ENCODE peak calls at places on chromosomes 12 and 14, in four cellular contexts. R is HepG2, K is WTC11, T is A549. Q is an unnamed sample.

GRCh38 chr12:138898-139534 is 72.4 kb downstream of the IQSEC3 start:
- DNase-seq in K (peak; percentile 49), T (no peak), R (no peak), Q (no peak)

GRCh38 chr12:117742721-117743120 is 226.1 kb downstream of the KSR2 start:
- DNase-seq in K (no peak), T (no peak), R (no peak), Q (no peak)

GRCh38 chr12:55676707-55677106 is 31.0 kb downstream of the ITGA7 start:
- DNase-seq in K (no peak), T (no peak), R (no peak), Q (no peak)

GRCh38 chr14:87149583-87150354 is 843.2 kb downstream of the GALC start:
- DNase-seq in K (peak; percentile 49), R (no peak), T (no peak), Q (no peak)

GRCh38 chr12:129984097-129984496 is 80.3 kb upstream of the TMEM132D start:
- DNase-seq in R (no peak), T (no peak), K (no peak), Q (no peak)

GRCh38 chr12:57149309-57149900 is 2.0 kb upstream of the LRP1-AS start:
- DNase-seq in K (no peak), T (no peak), R (peak; percentile 27), Q (no peak)

GRCh38 chr12:7162691-7163114 is 26.8 kb upstream of the PEX5 start:
- DNase-seq in T (peak; percentile 66), K (peak; percentile 73), R (peak; percentile 52), Q (peak; percentile 45)

GRCh38 chr14:20345366-20345765 is 1.9 kb downstream of the PARP2 start:
- DNase-seq in R (no peak), K (no peak), T (no peak), Q (no peak)

GRCh38 chr12:7907009-7907408 is 29.0 kb downstream of the SLC2A3 start:
- DNase-seq in T (peak; percentile 90), R (peak; percentile 97), K (peak; percentile 72), Q (peak; percentile 74)

GRCh38 chr14:33809456-33809855 is 141.4 kb downstream of the EGLN3 start:
- DNase-seq in T (no peak), K (no peak), R (no peak), Q (no peak)

GRCh38 chr12:64806593-64806992 is 17.9 kb upstream of the TBC1D30 start:
- DNase-seq in R (no peak), T (no peak), K (no peak), Q (no peak)

GRCh38 chr12:79934309-79935020 is 432 bp downstream of the PPP1R12A start:
- DNase-seq in K (peak; percentile 72), R (peak; percentile 17), T (peak; percentile 19), Q (peak; percentile 52)

GRCh38 chr14:72810201-72810600 is 83.7 kb downstream of the DPF3 start:
- DNase-seq in R (no peak), K (no peak), T (no peak), Q (no peak)

GRCh38 chr12:71664411-71665108 is 459 bp downstream of the THAP2 start:
- DNase-seq in K (no peak), R (no peak), T (peak; percentile 10), Q (no peak)

GRCh38 chr12:459430-460258 is at the start of gene B4GALNT3:
- DNase-seq in R (no peak), K (peak; percentile 72), T (peak; percentile 56), Q (peak; percentile 83)

GRCh38 chr14:65850429-65851145 is 438.1 kb downstream of the FUT8 start:
- DNase-seq in K (no peak), T (no peak), R (no peak), Q (no peak)

GRCh38 chr14:40847496-40847895 is 759.2 kb upstream of the LRFN5 start:
- DNase-seq in T (no peak), K (no peak), R (no peak), Q (no peak)

GRCh38 chr12:91877461-91878230 is 268.0 kb downstream of the BTG1 start:
- DNase-seq in T (no peak), K (no peak), R (no peak), Q (no peak)

GRCh38 chr12:40013847-40014246 is 92.0 kb downstream of the SLC2A13 start:
- DNase-seq in T (no peak), R (no peak), K (no peak), Q (no peak)

GRCh38 chr14:55807059-55807499 is 227.1 kb downstream of the KTN1 start:
- DNase-seq in R (peak; percentile 28), K (no peak), T (no peak), Q (peak; percentile 36)

GRCh38 chr12:4268549-4269181 is 4.9 kb upstream of the CCND2 start:
- DNase-seq in K (no peak), T (no peak), R (no peak), Q (peak; percentile 18)

GRCh38 chr14:67480011-67480410 is 8.5 kb downstream of the TMEM229B start:
- DNase-seq in R (no peak), T (no peak), K (no peak), Q (peak; percentile 25)

GRCh38 chr14:63611078-63611477 is 30.6 kb downstream of the WDR89 start:
- DNase-seq in K (no peak), R (no peak), T (no peak), Q (no peak)

GRCh38 chr12:63150255-63151060 is 543 bp downstream of the AVPR1A start:
- DNase-seq in T (no peak), K (peak; percentile 67), R (no peak), Q (no peak)

GRCh38 chr12:21336656-21337055 is 1.9 kb upstream of the SLCO1A2 start:
- DNase-seq in K (no peak), T (no peak), R (peak; percentile 29), Q (no peak)

GRCh38 chr14:54785111-54785777 is 117.4 kb downstream of the GCH1 start:
- DNase-seq in T (no peak), R (no peak), K (no peak), Q (no peak)

GRCh38 chr14:92949496-92950192 is 26.7 kb downstream of the CHGA start:
- DNase-seq in R (no peak), K (no peak), T (no peak), Q (no peak)

GRCh38 chr12:82383930-82384513 is 25.7 kb downstream of the METTL25 start:
- DNase-seq in K (no peak), T (no peak), R (no peak), Q (no peak)

GRCh38 chr14:72420749-72421452 is 473.0 kb downstream of the DPF3 start:
- DNase-seq in T (peak; percentile 28), K (peak; percentile 94), R (peak; percentile 20), Q (peak; percentile 41)

GRCh38 chr14:35402323-35403084 is 2.0 kb downstream of the NFKBIA start:
- DNase-seq in K (no peak), T (no peak), R (no peak), Q (no peak)
- TF ChIP-seq HMGXB4 in K (no peak), T (no peak), R (no peak), Q (no peak)

GRCh38 chr14:105498430-105499255 is 7.6 kb downstream of the TEDC1 start:
- DNase-seq in R (no peak), T (no peak), K (no peak), Q (no peak)

GRCh38 chr14:105500036-105500725 is 9.1 kb downstream of the TEDC1 start:
- DNase-seq in R (no peak), T (no peak), K (no peak), Q (no peak)

GRCh38 chr14:105500726-105501101 is 9.7 kb downstream of the TEDC1 start:
- DNase-seq in K (no peak), T (no peak), R (no peak), Q (no peak)

GRCh38 chr14:105497671-105498429 is 6.8 kb downstream of the TEDC1 start:
- DNase-seq in T (no peak), K (no peak), R (no peak), Q (no peak)

GRCh38 chr14:105499256-105500035 is 8.4 kb downstream of the TEDC1 start:
- DNase-seq in K (no peak), T (no peak), R (peak; percentile 91), Q (no peak)
- TF ChIP-seq HMGXB4 in K (no peak), T (no peak), R (peak; percentile 49), Q (no peak)

DNA sequence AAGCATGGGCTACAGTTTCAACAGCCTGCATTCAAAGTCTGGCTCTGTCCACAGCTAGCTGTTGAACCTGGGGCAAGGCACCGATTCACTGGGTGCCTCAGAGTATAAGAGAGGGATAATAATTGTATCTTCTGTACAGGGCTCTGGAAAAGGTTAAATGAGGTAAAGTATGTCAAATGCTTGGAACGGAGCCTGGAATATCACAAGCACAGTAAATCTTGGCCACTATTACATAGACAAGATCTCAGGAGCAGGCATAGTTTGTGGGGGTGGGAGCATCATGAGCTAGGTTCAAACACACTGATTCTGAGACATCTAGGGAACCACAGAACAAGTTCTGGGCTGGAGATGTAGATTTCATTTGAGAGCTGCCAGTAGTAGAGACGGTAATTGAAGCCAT is 203.7 kb upstream of the NUDT4 start:
- DNase-seq in R (no peak), T (no peak), K (no peak), Q (no peak)
- TF ChIP-seq HMGXB4 in R (no peak), T (no peak), K (no peak), Q (no peak)

GRCh38 chr14:49988080-49988990 is 95.5 kb downstream of the ARF6 start:
- DNase-seq in T (no peak), R (no peak), K (no peak), Q (no peak)

GRCh38 chr14:49982522-49982951 is 89.7 kb downstream of the ARF6 start:
- DNase-seq in R (no peak), T (no peak), K (no peak), Q (no peak)

GRCh38 chr14:49986344-49987014 is 93.6 kb downstream of the ARF6 start:
- DNase-seq in T (no peak), R (peak; percentile 52), K (no peak), Q (no peak)

GRCh38 chr14:49982082-49982481 is 89.2 kb downstream of the ARF6 start:
- DNase-seq in R (no peak), T (no peak), K (no peak), Q (no peak)

GRCh38 chr14:49984419-49984818 is 91.5 kb downstream of the ARF6 start:
- DNase-seq in K (no peak), T (no peak), R (no peak), Q (no peak)
- TF ChIP-seq HMGXB4 in K (no peak), T (no peak), R (no peak), Q (no peak)

DNA sequence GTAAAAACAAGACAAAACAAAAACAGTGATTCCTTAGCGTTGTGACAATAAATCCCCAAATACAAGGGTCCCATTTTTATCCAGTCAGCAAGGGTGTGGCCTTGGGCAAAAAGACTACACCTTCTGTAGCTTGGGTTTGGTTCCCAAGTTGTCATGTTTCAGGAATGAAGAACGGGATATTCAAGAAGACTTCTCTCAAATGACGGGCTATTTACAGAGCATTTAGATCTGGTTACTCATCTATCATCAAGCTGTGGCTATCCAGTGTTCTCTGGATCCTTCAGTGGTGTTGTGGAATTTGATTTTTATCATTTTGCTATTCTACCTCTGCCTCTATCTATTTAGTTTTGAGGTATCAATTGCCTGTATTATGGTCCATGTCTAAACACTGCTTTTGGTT is 219.7 kb downstream of the SLC25A21 start:
- DNase-seq in K (no peak), R (no peak), T (peak; percentile 24), Q (no peak)
- TF ChIP-seq HMGXB4 in K (no peak), R (no peak), T (no peak), Q (no peak)

Q was measured in K562.